ENCODE peak calls at places on chromosomes 3 and 15, in four cellular contexts. One of them, this sample, is unnamed.

GRCh38 chr3:40842714-40843113 is 318.0 kb downstream of the ZNF621 start:
- DNase-seq in brain microvascular endothelial cell: no peak
- DNase-seq in psoas muscle: no peak
- DNase-seq in AG09319: no peak
- DNase-seq in this sample: no peak

GRCh38 chr3:59658236-59658635 is 608.4 kb upstream of the CFAP20DC start:
- DNase-seq in brain microvascular endothelial cell: no peak
- DNase-seq in psoas muscle: no peak
- DNase-seq in AG09319: no peak
- DNase-seq in this sample: no peak

GRCh38 chr3:180274536-180274935 is 237.8 kb upstream of the PEX5L start:
- DNase-seq in psoas muscle: no peak
- DNase-seq in brain microvascular endothelial cell: no peak
- DNase-seq in AG09319: no peak
- DNase-seq in this sample: no peak

GRCh38 chr3:8761866-8762265 is 7.5 kb downstream of the OXTR start:
- DNase-seq in psoas muscle: no peak
- DNase-seq in AG09319: no peak
- DNase-seq in brain microvascular endothelial cell: no peak
- DNase-seq in this sample: no peak

GRCh38 chr3:81718311-81718710 is 43.1 kb downstream of the GBE1 start:
- DNase-seq in brain microvascular endothelial cell: no peak
- DNase-seq in psoas muscle: no peak
- DNase-seq in AG09319: no peak
- DNase-seq in this sample: no peak

GRCh38 chr3:100754563-100755334 is 45.5 kb downstream of the TFG start:
- DNase-seq in brain microvascular endothelial cell: no peak
- DNase-seq in psoas muscle: no peak
- DNase-seq in AG09319: no peak
- DNase-seq in this sample: no peak

GRCh38 chr15:52095597-52096262 is 16.8 kb downstream of the BCL2L10 start:
- DNase-seq in psoas muscle: no peak
- DNase-seq in AG09319: peak; percentile 86
- DNase-seq in brain microvascular endothelial cell: peak; percentile 81
- DNase-seq in this sample: peak; percentile 84

GRCh38 chr3:45608885-45609284 is 14.3 kb downstream of the LIMD1 start:
- DNase-seq in psoas muscle: no peak
- DNase-seq in brain microvascular endothelial cell: no peak
- DNase-seq in AG09319: no peak
- DNase-seq in this sample: no peak

GRCh38 chr15:40050788-40051615 is 12.0 kb upstream of the SRP14 start:
- DNase-seq in brain microvascular endothelial cell: no peak
- DNase-seq in psoas muscle: no peak
- DNase-seq in AG09319: no peak
- DNase-seq in this sample: no peak

GRCh38 chr3:102224171-102224570 is 210.6 kb upstream of the ZPLD1 start:
- DNase-seq in psoas muscle: no peak
- DNase-seq in brain microvascular endothelial cell: peak; percentile 48
- DNase-seq in AG09319: peak; percentile 10
- DNase-seq in this sample: no peak

GRCh38 chr15:81294501-81294850 is 29.5 kb downstream of the STARD5 start:
- DNase-seq in psoas muscle: no peak
- DNase-seq in AG09319: no peak
- DNase-seq in brain microvascular endothelial cell: no peak
- DNase-seq in this sample: no peak

GRCh38 chr3:11331101-11331500 is 58.9 kb downstream of the ATG7 start:
- DNase-seq in brain microvascular endothelial cell: no peak
- DNase-seq in psoas muscle: no peak
- DNase-seq in AG09319: no peak
- DNase-seq in this sample: no peak

GRCh38 chr15:34701536-34701935 is 53.3 kb downstream of the GJD2 start:
- DNase-seq in AG09319: no peak
- DNase-seq in brain microvascular endothelial cell: no peak
- DNase-seq in psoas muscle: no peak
- DNase-seq in this sample: no peak

GRCh38 chr15:66369773-66370651 is 13.5 kb upstream of the TIPIN start:
- DNase-seq in AG09319: no peak
- DNase-seq in brain microvascular endothelial cell: no peak
- DNase-seq in psoas muscle: no peak
- DNase-seq in this sample: no peak

GRCh38 chr3:155420869-155421486 is 127.5 kb upstream of the STRIT1 start:
- DNase-seq in brain microvascular endothelial cell: no peak
- DNase-seq in AG09319: no peak
- DNase-seq in psoas muscle: no peak
- DNase-seq in this sample: no peak

This sample was measured in amniotic stem cell.